ENCODE peak calls at places on chromosome 11, in four cellular contexts. H, O, Z and P are unnamed samples.

GRCh38 chr11:10205928-10206327 is 88.1 kb downstream of the SBF2 start:
- DNase-seq in Z (no peak), O (no peak), H (no peak), P (no peak)

GRCh38 chr11:16047073-16047472 is 309.3 kb downstream of the SOX6 start:
- DNase-seq in H (no peak), Z (no peak), O (no peak), P (no peak)

GRCh38 chr11:68819362-68819761 is 22.4 kb downstream of the CPT1A start:
- DNase-seq in Z (no peak), H (no peak), O (no peak), P (no peak)

GRCh38 chr11:129190087-129190486 is 2.0 kb downstream of the ARHGAP32 start:
- DNase-seq in H (no peak), Z (no peak), O (no peak), P (no peak)

GRCh38 chr11:110174645-110175310 is 81.6 kb downstream of the ZC3H12C start:
- DNase-seq in H (no peak), O (no peak), Z (no peak), P (no peak)

GRCh38 chr11:75050516-75050915 is 46.2 kb downstream of the OR2AT4 start:
- DNase-seq in Z (no peak), O (no peak), H (no peak), P (no peak)

GRCh38 chr11:64539711-64540420 is 51.2 kb upstream of the SLC22A12 start:
- DNase-seq in H (no peak), Z (no peak), O (no peak), P (no peak)

GRCh38 chr11:104043678-104044239 is 7.3 kb downstream of the DDI1 start:
- DNase-seq in H (no peak), O (no peak), Z (peak), P (no peak)

GRCh38 chr11:66842896-66843775 is at the start of gene RCE1:
- DNase-seq in Z (peak), H (peak), O (peak), P (peak)

GRCh38 chr11:70696076-70696475 is 297.7 kb downstream of the CTTN start:
- DNase-seq in O (no peak), H (peak), Z (no peak), P (no peak)

GRCh38 chr11:45007011-45007410 is 56.3 kb upstream of the TP53I11 start:
- DNase-seq in O (no peak), H (no peak), Z (no peak), P (no peak)

GRCh38 chr11:12770435-12770834 is 96.2 kb downstream of the TEAD1 start:
- DNase-seq in Z (no peak), H (no peak), O (no peak), P (no peak)

GRCh38 chr11:117225553-117226170 is 6.2 kb downstream of the PCSK7 start:
- DNase-seq in H (no peak), Z (no peak), O (no peak), P (no peak)

GRCh38 chr11:69891421-69892236 is 72.4 kb upstream of the FGF3 start:
- DNase-seq in O (no peak), Z (no peak), H (no peak), P (no peak)

GRCh38 chr11:96130061-96130460 is 206.2 kb upstream of the MTMR2 start:
- DNase-seq in Z (no peak), O (no peak), H (no peak), P (no peak)

GRCh38 chr11:36362902-36363301 is 66.8 kb downstream of the PRR5L start:
- DNase-seq in Z (peak), O (no peak), H (no peak), P (no peak)

GRCh38 chr11:30015725-30016449 is 943 bp downstream of the KCNA4 start:
- DNase-seq in H (no peak), O (no peak), Z (no peak), P (no peak)

GRCh38 chr11:84249344-84250135 is 963.4 kb upstream of the CCDC90B start:
- DNase-seq in O (no peak), Z (no peak), H (no peak), P (no peak)

GRCh38 chr11:126059238-126059761 is 3.4 kb downstream of the CDON start:
- DNase-seq in Z (peak), O (no peak), H (no peak), P (no peak)

GRCh38 chr11:31887180-31887579 is 76.1 kb upstream of the PAX6 start:
- DNase-seq in Z (no peak), H (no peak), O (no peak), P (no peak)
- TF ChIP-seq CTCF in Z (no peak), H (no peak), O (no peak), P (peak)

DNA sequence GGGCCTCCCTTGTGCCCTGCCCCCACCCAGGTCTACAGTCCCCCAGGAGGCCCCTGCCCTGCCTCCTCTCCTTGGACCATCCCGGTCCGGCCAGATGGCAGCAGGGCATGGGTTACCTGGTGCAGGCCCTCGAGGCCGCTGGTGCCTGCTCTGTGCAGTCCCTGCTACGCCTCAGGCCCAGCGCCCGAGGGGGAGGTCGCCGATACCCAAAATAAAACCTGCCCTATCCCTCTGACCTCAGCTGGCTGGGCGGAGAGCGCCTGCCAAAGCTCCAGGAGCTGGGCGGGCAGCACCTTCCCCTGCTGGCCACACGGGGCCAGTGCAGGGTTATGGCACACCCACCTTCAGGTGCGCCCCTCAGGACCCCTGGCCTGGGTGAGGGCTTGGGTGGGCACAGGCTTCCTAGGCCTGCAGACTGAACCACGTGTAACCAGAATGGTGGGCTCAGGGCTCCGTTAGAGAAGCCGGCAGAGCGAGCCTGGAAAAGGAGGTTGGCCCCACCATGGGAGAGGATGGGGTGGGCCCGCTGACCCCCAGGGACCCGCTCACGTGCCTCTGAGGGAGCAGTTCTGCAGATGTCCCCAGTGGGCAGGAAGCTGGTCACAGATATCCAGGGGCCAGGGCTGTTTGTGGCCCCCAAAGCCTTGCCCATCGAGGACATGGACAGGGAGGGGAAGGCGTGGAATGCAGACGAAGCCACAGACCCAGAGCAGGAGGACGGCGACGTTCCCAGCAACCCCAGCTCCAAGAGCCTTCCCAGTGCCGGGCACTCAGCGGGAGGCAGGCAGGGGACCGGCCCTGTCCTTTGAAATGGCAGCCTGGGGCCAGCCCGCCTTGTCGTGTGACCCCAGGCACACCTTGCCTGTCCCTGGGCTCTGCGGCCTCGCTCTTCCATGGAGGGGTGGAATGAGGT is 1.7 kb upstream of the TNNT3 start:
- DNase-seq in O (no peak), Z (no peak), H (no peak), P (no peak)
- TF ChIP-seq CTCF in O (peak), Z (peak), H (peak), P (peak)

GRCh38 chr11:20243974-20244373 is 83.7 kb upstream of the DBX1 start:
- DNase-seq in H (no peak), Z (peak), O (no peak), P (no peak)
- TF ChIP-seq CTCF in H (no peak), Z (peak), O (no peak), P (peak)

DNA sequence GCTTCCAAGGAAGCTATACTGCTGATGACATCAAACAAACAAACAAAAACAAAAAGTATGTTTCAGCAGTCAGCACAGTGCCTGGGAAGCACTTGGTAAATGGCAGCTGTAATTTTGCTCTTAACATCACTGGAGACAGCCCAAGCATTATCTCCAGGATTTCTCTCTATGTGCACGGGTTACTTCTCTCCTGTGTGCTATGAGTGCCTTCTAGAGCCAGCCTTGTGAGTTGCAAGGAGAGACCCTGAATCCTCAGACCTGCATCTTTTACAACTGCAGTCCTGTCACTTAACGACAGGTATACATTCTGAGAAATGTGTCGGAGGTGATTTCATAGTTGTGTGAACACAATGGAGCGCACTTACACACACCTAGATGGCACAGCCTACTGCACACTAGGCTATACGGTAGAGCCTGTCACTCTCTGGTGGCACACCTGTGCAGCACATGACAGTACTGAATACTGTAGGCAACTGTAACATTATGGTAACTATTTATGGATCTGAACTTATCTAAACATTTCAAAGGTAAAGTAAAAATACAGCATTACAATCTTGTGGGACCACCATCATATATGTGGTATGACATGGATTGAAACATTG is 662.5 kb upstream of the B3GAT1 start:
- DNase-seq in O (no peak), H (no peak), Z (peak), P (no peak)
- TF ChIP-seq CTCF in O (no peak), H (no peak), Z (no peak), P (peak)

GRCh38 chr11:132396318-132396717 is 1025.9 kb downstream of the NTM start:
- DNase-seq in O (no peak), Z (no peak), H (no peak), P (no peak)

GRCh38 chr11:132405728-132406127 is 1035.3 kb downstream of the NTM start:
- DNase-seq in H (no peak), Z (no peak), O (no peak), P (no peak)

DNA sequence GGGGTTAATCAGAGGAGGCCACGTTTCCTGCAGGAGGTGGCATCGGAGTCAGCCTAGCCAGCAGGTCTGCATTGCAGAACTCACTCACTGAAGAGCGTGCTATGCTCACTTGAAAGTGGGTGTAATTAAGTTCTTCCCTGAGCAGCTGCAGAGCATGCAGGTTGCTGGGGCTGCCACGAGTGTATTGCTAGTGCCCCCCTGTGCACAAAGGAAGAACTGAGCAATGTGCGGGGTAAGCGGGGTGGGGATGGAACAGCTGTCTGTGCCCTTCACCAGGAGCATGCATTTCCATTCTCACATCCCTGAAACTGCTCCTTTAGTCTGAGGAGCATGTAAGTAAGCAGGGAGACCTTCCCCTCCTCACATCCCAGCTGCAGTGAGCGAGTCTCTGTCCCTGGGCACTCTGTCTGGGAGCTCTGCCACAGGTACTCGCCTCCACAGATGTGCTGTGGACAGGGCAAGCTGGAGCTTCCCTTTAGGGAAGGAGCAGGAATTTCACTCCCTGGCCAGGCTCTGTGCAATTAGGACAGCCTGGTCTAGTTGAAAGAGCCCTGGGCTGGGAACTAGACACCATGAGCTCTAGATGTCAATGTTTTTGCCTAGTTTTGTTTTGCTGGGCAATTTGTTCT is 1031.8 kb downstream of the NTM start:
- DNase-seq in H (peak), O (no peak), Z (peak), P (no peak)
- TF ChIP-seq CTCF in H (no peak), O (no peak), Z (peak), P (peak)

GRCh38 chr11:22169833-22170232 is 23.1 kb upstream of the ANO5 start:
- DNase-seq in H (no peak), Z (peak), O (no peak), P (no peak)
- TF ChIP-seq CTCF in H (peak), Z (peak), O (no peak), P (peak)

GRCh38 chr11:72599325-72600117 is 74.7 kb downstream of the PDE2A start:
- DNase-seq in H (no peak), Z (no peak), O (no peak), P (no peak)

GRCh38 chr11:72600557-72600956 is 73.7 kb downstream of the PDE2A start:
- DNase-seq in Z (no peak), O (no peak), H (no peak), P (no peak)

GRCh38 chr11:72598466-72598865 is 75.8 kb downstream of the PDE2A start:
- DNase-seq in H (peak), Z (no peak), O (no peak), P (no peak)

GRCh38 chr11:72602250-72602904 is 71.8 kb downstream of the PDE2A start:
- DNase-seq in Z (no peak), H (no peak), O (no peak), P (no peak)

DNA sequence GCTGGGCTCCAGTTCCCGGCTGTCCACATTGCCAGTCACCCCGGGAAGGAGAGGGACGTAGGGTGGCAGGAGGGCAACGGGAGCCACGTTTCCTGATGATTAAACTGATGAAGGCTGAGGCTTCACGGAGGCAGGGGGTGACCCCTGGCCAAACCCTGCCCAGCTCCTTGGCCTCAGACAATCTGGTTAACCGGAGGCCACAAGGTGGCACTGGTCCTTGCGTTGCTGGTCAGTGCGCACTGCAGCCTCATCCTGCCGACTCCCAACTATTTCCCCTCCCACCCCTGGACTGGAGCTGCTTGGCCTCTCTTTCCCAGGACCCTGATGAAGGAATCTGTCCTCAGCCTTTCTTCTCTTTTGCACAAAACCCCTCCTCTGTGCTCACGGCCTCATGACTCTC is 75.3 kb downstream of the PDE2A start:
- DNase-seq in Z (peak), H (peak), O (no peak), P (no peak)
- TF ChIP-seq CTCF in Z (peak), H (peak), O (no peak), P (peak)

DNA sequence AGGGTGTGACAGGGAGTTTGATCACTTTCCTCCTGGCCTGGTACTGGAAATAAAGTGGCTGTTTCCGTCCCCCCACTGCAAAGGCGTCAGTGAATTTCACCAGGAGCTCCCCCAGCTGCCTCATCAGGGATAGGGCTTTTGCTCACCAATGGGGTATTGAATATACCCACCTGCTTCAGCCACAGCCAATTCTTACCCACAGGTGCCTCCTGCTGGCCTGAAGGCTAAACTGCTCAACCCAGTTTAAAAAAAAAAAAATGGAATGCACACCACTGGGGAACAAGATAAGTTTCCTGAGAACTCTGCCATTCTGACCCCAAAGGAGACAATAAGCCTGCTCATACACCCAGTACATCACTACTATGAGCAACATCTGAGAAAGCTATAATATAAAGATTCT is 65.3 kb upstream of the MS4A8 start:
- DNase-seq in O (no peak), Z (no peak), H (no peak), P (no peak)
- TF ChIP-seq CTCF in O (no peak), Z (no peak), H (no peak), P (peak)